ENCODE peak calls at places on chromosomes 11 and 22, in six cellular contexts. M is A549; Z is RWPE1; E is upper lobe of right lung; G is heart right ventricle; D is CD8-positive, alpha-beta T cell. U is an unnamed sample.

GRCh38 chr11:33997473-33998347 is 53.8 kb upstream of the CAPRIN1 start:
- DNase-seq in M (no peak), Z (no peak), D (no peak), E (no peak), G (no peak), U (no peak)

GRCh38 chr11:77206264-77207018 is 78.4 kb downstream of the MYO7A start:
- DNase-seq in M (no peak), E (peak), D (no peak), Z (no peak), G (no peak), U (no peak)

GRCh38 chr11:113373981-113374560 is 13.5 kb upstream of the ANKK1 start:
- DNase-seq in E (no peak), M (no peak), G (no peak), D (no peak), Z (no peak), U (no peak)

GRCh38 chr11:70522613-70523311 is 124.4 kb downstream of the CTTN start:
- DNase-seq in Z (no peak), M (no peak), G (no peak), E (peak), D (no peak), U (no peak)

GRCh38 chr22:36737776-36738175 is 34.2 kb upstream of the CACNG2 start:
- DNase-seq in Z (no peak), D (no peak), E (peak), M (no peak), G (peak), U (no peak)

GRCh38 chr11:6602096-6602940 is 1.1 kb downstream of the RRP8 start:
- DNase-seq in Z (no peak), E (no peak), D (peak), M (no peak), G (no peak), U (no peak)

GRCh38 chr11:70398834-70399680 is 728 bp downstream of the CTTN start:
- DNase-seq in G (no peak), Z (peak), E (no peak), D (no peak), M (no peak), U (peak)

GRCh38 chr11:7056828-7057513 is 31.8 kb upstream of the RBMXL2 start:
- DNase-seq in Z (no peak), M (no peak), D (no peak), E (no peak), G (no peak), U (no peak)

GRCh38 chr22:38882480-38882879 is 10.5 kb upstream of the CBX6 start:
- DNase-seq in E (no peak), Z (no peak), M (no peak), D (no peak), G (no peak), U (no peak)

GRCh38 chr22:49667236-49667635 is 160.4 kb downstream of the BRD1 start:
- DNase-seq in G (peak), Z (no peak), E (peak), M (no peak), D (peak), U (no peak)

GRCh38 chr11:128302425-128303186 is 284.8 kb downstream of the ETS1 start:
- DNase-seq in G (no peak), D (peak), Z (no peak), M (no peak), E (no peak), U (no peak)

GRCh38 chr11:70415642-70416395 is 17.5 kb downstream of the CTTN start:
- DNase-seq in G (no peak), Z (no peak), E (no peak), M (no peak), D (no peak), U (no peak)

GRCh38 chr11:84430661-84431060 is 1144.5 kb upstream of the CCDC90B start:
- DNase-seq in Z (no peak), D (no peak), M (peak), G (no peak), E (no peak), U (no peak)

GRCh38 chr11:34926831-34927132 is 10.4 kb downstream of the PDHX start:
- DNase-seq in Z (no peak), G (no peak), E (no peak), D (no peak), M (no peak), U (no peak)

GRCh38 chr11:64619811-64620285 is 28.8 kb downstream of the SLC22A12 start:
- DNase-seq in G (no peak), M (peak), Z (no peak), E (no peak), D (no peak), U (no peak)

GRCh38 chr11:66067640-66068039 is 2.4 kb upstream of the PACS1 start:
- DNase-seq in Z (no peak), E (no peak), D (no peak), M (no peak), G (no peak), U (no peak)

GRCh38 chr11:66069715-66070603 is at the start of gene PACS1:
- DNase-seq in E (peak), M (peak), Z (peak), D (peak), G (peak), U (peak)

GRCh38 chr11:66070604-66071325 is 693 bp downstream of the PACS1 start:
- DNase-seq in M (no peak), G (peak), Z (peak), D (peak), E (peak), U (peak)

GRCh38 chr11:66068154-66068821 is 1.8 kb upstream of the PACS1 start:
- DNase-seq in M (peak), G (peak), E (peak), D (peak), Z (peak), U (peak)

GRCh38 chr11:66068923-66069714 is 953 bp upstream of the PACS1 start:
- DNase-seq in G (no peak), Z (no peak), E (no peak), D (peak), M (peak), U (peak)
- TF ChIP-seq CTCF in G (no peak), Z (no peak), E (peak), D (no peak), M (peak), U (no peak)

DNA sequence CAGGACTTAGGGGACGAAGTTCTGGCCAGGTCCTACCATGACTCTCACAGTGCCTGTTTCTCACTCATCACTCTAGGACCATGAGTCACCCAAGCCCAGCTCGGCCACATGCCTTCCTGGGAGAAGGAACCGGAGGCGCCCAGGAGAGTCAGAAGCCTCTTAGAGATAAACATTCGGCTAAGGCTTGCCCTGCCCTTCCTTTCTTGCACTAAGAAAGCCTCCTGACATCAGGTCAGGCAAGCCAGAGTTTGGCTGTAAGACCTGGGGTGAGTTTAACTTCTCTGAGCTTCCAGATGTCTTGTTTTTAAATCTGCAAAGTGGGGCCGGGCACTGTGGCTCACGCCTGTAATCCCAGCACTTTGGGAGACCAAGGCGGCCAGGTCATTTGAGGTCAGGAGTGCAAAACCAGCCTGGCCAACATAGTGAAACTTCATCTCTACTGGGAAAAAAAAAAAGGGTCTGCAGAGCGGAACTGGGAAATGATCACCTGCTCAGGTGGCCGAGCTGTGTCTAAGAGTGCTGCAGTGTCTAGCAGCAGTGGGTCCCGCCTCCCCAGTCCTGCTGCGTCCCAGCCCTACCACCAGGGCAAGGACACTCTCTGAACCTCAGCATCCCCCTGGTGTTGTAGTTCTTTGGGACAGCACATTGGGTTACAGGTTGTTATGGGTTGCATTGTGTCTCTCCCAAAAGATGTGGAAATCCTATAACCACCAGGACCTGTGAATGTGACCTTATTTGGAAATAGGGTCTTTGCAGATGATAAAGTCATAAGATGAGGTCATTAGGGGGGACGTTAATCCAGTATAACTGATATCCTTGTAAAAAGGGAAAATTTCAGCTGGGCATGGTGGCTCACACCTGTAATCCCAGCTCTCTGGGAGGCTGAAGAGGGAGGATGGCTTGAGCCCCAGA is 1.8 kb upstream of the CARS1 start:
- DNase-seq in E (no peak), M (peak), Z (peak), D (no peak), G (no peak), U (no peak)
- TF ChIP-seq CTCF in E (no peak), M (no peak), Z (no peak), D (no peak), G (no peak), U (no peak)

GRCh38 chr11:99687320-99687719 is 666.6 kb downstream of the CNTN5 start:
- DNase-seq in M (no peak), D (no peak), G (no peak), E (no peak), Z (no peak), U (no peak)
- TF ChIP-seq CTCF in M (no peak), D (no peak), G (no peak), E (no peak), Z (no peak), U (no peak)

GRCh38 chr11:372809-373715 is 3.8 kb downstream of the B4GALNT4 start:
- DNase-seq in M (no peak), E (no peak), G (peak), Z (no peak), D (no peak), U (no peak)

GRCh38 chr11:370087-370941 is 1.0 kb downstream of the B4GALNT4 start:
- DNase-seq in M (no peak), G (no peak), Z (no peak), E (peak), D (no peak), U (no peak)

GRCh38 chr11:371051-371450 is 1.8 kb downstream of the B4GALNT4 start:
- DNase-seq in Z (no peak), D (no peak), M (no peak), E (peak), G (no peak), U (no peak)

GRCh38 chr11:373716-374551 is 4.6 kb downstream of the B4GALNT4 start:
- DNase-seq in Z (no peak), G (peak), E (no peak), D (no peak), M (no peak), U (no peak)

GRCh38 chr11:371716-372590 is 2.7 kb downstream of the B4GALNT4 start:
- DNase-seq in E (no peak), G (no peak), M (no peak), Z (no peak), D (no peak), U (no peak)
- TF ChIP-seq CTCF in E (no peak), G (no peak), M (no peak), Z (no peak), D (no peak), U (no peak)

DNA sequence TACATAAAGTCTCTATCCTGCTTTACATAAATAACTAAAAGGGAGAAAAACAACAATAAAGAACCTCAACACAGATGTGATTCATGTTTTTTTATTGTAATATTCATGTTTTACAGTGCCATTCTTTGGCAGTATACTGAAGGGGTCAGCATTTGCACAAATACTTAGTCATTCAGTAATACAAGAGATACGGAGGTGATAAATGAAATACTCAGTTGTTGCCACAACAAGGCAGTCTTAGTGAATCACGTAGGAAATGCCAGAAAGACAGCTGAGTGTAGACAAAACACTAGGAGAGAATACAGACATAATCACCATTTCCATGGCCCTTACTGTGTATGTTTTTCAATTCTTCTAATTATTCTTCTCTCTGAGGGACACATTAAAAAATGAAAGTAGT is 910.4 kb downstream of the METTL15 start:
- DNase-seq in G (no peak), D (no peak), E (no peak), Z (peak), M (peak), U (no peak)
- TF ChIP-seq CTCF in G (no peak), D (no peak), E (no peak), Z (no peak), M (peak), U (no peak)

GRCh38 chr11:42631223-42631843 is 680.5 kb upstream of the API5 start:
- DNase-seq in E (no peak), M (peak), G (no peak), Z (peak), D (no peak), U (no peak)
- TF ChIP-seq CTCF in E (no peak), M (no peak), G (no peak), Z (no peak), D (no peak), U (no peak)

U was measured in GM13976.